ENCODE peak calls at places on chromosomes 7 and 10, in eight cellular contexts. One of them, this sample, is unnamed. For H3K9me3, the result is how much of the 10 kb centered on the place peaks cover.

GRCh38 chr7:17133977-17134376 is 164.5 kb upstream of the AHR start:
- DNase-seq in endodermal cell: no peak
- DNase-seq in uterus: no peak
- DNase-seq in neural progenitor cell: no peak
- DNase-seq in WERI-Rb-1: no peak
- DNase-seq in right cardiac atrium: no peak
- DNase-seq in cardiac muscle cell: no peak
- DNase-seq in HAP-1: no peak
- DNase-seq in this sample: no peak

GRCh38 chr7:50594734-50595537 is 29.7 kb upstream of the DDC start:
- DNase-seq in right cardiac atrium: no peak
- DNase-seq in endodermal cell: no peak
- DNase-seq in WERI-Rb-1: no peak
- DNase-seq in uterus: no peak
- DNase-seq in cardiac muscle cell: no peak
- DNase-seq in HAP-1: no peak
- DNase-seq in neural progenitor cell: no peak
- DNase-seq in this sample: no peak

GRCh38 chr7:1972734-1973133 is 260.0 kb downstream of the MAD1L1 start:
- DNase-seq in right cardiac atrium: no peak
- DNase-seq in neural progenitor cell: no peak
- DNase-seq in endodermal cell: no peak
- DNase-seq in uterus: no peak
- DNase-seq in HAP-1: no peak
- DNase-seq in cardiac muscle cell: no peak
- DNase-seq in WERI-Rb-1: peak
- DNase-seq in this sample: no peak

GRCh38 chr7:28988091-28988490 is 30.0 kb upstream of the TRIL start:
- DNase-seq in cardiac muscle cell: no peak
- DNase-seq in HAP-1: no peak
- DNase-seq in uterus: no peak
- DNase-seq in right cardiac atrium: no peak
- DNase-seq in WERI-Rb-1: no peak
- DNase-seq in endodermal cell: no peak
- DNase-seq in neural progenitor cell: no peak
- DNase-seq in this sample: no peak

GRCh38 chr7:322708-323111 is 32.7 kb downstream of the FOXL3 start:
- DNase-seq in cardiac muscle cell: no peak
- DNase-seq in endodermal cell: no peak
- DNase-seq in HAP-1: no peak
- DNase-seq in uterus: no peak
- DNase-seq in neural progenitor cell: no peak
- DNase-seq in WERI-Rb-1: no peak
- DNase-seq in right cardiac atrium: no peak
- DNase-seq in this sample: no peak

GRCh38 chr10:43849551-43849950 is 200.9 kb upstream of the ZNF32 start:
- DNase-seq in uterus: no peak
- DNase-seq in endodermal cell: peak
- DNase-seq in right cardiac atrium: no peak
- DNase-seq in WERI-Rb-1: no peak
- DNase-seq in HAP-1: no peak
- DNase-seq in cardiac muscle cell: no peak
- DNase-seq in neural progenitor cell: no peak
- DNase-seq in this sample: no peak

GRCh38 chr10:14556285-14556956 is 218.3 kb downstream of the FAM107B start:
- DNase-seq in neural progenitor cell: peak
- DNase-seq in HAP-1: peak
- DNase-seq in right cardiac atrium: no peak
- DNase-seq in uterus: no peak
- DNase-seq in cardiac muscle cell: peak
- DNase-seq in endodermal cell: peak
- DNase-seq in WERI-Rb-1: no peak
- DNase-seq in this sample: no peak

GRCh38 chr7:41579961-41580935 is 122.6 kb downstream of the INHBA start:
- DNase-seq in WERI-Rb-1: no peak
- DNase-seq in neural progenitor cell: no peak
- DNase-seq in HAP-1: no peak
- DNase-seq in endodermal cell: no peak
- DNase-seq in right cardiac atrium: no peak
- DNase-seq in uterus: no peak
- DNase-seq in cardiac muscle cell: no peak
- DNase-seq in this sample: no peak

GRCh38 chr7:157771689-157772088 is 434.9 kb downstream of the DNAJB6 start:
- DNase-seq in WERI-Rb-1: no peak
- DNase-seq in HAP-1: no peak
- DNase-seq in cardiac muscle cell: no peak
- DNase-seq in uterus: no peak
- DNase-seq in endodermal cell: no peak
- DNase-seq in neural progenitor cell: no peak
- DNase-seq in right cardiac atrium: no peak
- DNase-seq in this sample: no peak

GRCh38 chr10:86969421-86970041 is 1.2 kb downstream of the ADIRF start:
- DNase-seq in right cardiac atrium: peak
- DNase-seq in cardiac muscle cell: no peak
- DNase-seq in HAP-1: no peak
- DNase-seq in uterus: peak
- DNase-seq in neural progenitor cell: no peak
- DNase-seq in WERI-Rb-1: no peak
- DNase-seq in endodermal cell: peak
- DNase-seq in this sample: peak

GRCh38 chr7:51369746-51370145 is 53.1 kb upstream of the COBL start:
- DNase-seq in WERI-Rb-1: peak
- DNase-seq in right cardiac atrium: no peak
- DNase-seq in cardiac muscle cell: peak
- DNase-seq in uterus: no peak
- DNase-seq in endodermal cell: peak
- DNase-seq in neural progenitor cell: peak
- DNase-seq in HAP-1: peak
- DNase-seq in this sample: no peak

GRCh38 chr7:71320916-71321315 is 189.0 kb downstream of the GALNT17 start:
- DNase-seq in right cardiac atrium: no peak
- DNase-seq in HAP-1: no peak
- DNase-seq in endodermal cell: peak
- DNase-seq in cardiac muscle cell: no peak
- DNase-seq in neural progenitor cell: no peak
- DNase-seq in uterus: no peak
- DNase-seq in WERI-Rb-1: no peak
- DNase-seq in this sample: no peak

GRCh38 chr10:116769368-116769767 is 27.0 kb upstream of the HSPA12A start:
- DNase-seq in neural progenitor cell: no peak
- DNase-seq in WERI-Rb-1: no peak
- DNase-seq in endodermal cell: no peak
- DNase-seq in cardiac muscle cell: no peak
- DNase-seq in HAP-1: no peak
- DNase-seq in right cardiac atrium: no peak
- DNase-seq in uterus: no peak
- DNase-seq in this sample: no peak

GRCh38 chr7:154287370-154287769 is 235.2 kb downstream of the DPP6 start:
- DNase-seq in HAP-1: no peak
- DNase-seq in WERI-Rb-1: peak
- DNase-seq in neural progenitor cell: peak
- DNase-seq in uterus: no peak
- DNase-seq in right cardiac atrium: no peak
- DNase-seq in cardiac muscle cell: peak
- DNase-seq in endodermal cell: peak
- DNase-seq in this sample: no peak

GRCh38 chr7:6546852-6547251 is 4.4 kb downstream of the GRID2IP start:
- DNase-seq in right cardiac atrium: no peak
- DNase-seq in uterus: no peak
- DNase-seq in WERI-Rb-1: no peak
- DNase-seq in endodermal cell: no peak
- DNase-seq in neural progenitor cell: no peak
- DNase-seq in HAP-1: no peak
- DNase-seq in cardiac muscle cell: no peak
- DNase-seq in this sample: no peak

GRCh38 chr10:22552888-22553378 is 161.4 kb downstream of the PIP4K2A start:
- DNase-seq in right cardiac atrium: no peak
- DNase-seq in WERI-Rb-1: peak
- DNase-seq in neural progenitor cell: peak
- DNase-seq in endodermal cell: no peak
- DNase-seq in uterus: no peak
- DNase-seq in cardiac muscle cell: peak
- DNase-seq in HAP-1: no peak
- DNase-seq in this sample: no peak

GRCh38 chr10:119246862-119247549 is 39.6 kb downstream of the GRK5 start:
- DNase-seq in endodermal cell: no peak
- DNase-seq in uterus: peak
- DNase-seq in neural progenitor cell: no peak
- DNase-seq in WERI-Rb-1: no peak
- DNase-seq in cardiac muscle cell: no peak
- DNase-seq in HAP-1: no peak
- DNase-seq in right cardiac atrium: peak
- DNase-seq in this sample: no peak

GRCh38 chr7:144454-144826 is 47.9 kb upstream of the FAM20C start:
- DNase-seq in right cardiac atrium: no peak
- DNase-seq in cardiac muscle cell: no peak
- DNase-seq in uterus: peak
- DNase-seq in WERI-Rb-1: no peak
- DNase-seq in HAP-1: no peak
- DNase-seq in neural progenitor cell: no peak
- DNase-seq in endodermal cell: no peak
- DNase-seq in this sample: no peak

DNA sequence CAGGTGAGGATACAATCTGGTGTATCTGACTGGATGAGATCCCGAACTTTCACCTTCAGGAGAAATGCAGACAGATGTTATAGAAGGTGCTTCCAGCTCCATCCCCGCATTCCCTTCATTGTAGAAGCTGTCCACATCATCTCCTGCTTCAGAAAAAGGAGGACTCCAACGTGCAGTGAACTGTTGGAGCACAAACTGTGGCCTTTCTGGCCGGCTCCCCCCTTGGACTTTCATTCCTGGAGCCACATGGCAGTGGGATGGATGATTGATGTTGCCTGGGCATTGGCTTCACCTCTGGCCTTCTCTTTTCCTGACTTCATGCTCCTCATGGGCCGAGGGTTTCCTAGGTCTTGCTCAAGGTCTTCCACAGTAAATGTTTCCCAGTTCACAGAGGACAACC is 29.6 kb upstream of the ZNF273 start:
- DNase-seq in uterus: no peak
- DNase-seq in WERI-Rb-1: no peak
- DNase-seq in endodermal cell: no peak
- DNase-seq in neural progenitor cell: no peak
- DNase-seq in right cardiac atrium: no peak
- DNase-seq in cardiac muscle cell: no peak
- DNase-seq in HAP-1: no peak
- DNase-seq in this sample: no peak
- H3K9me3 ChIP-seq in uterus: under half
- H3K9me3 ChIP-seq in WERI-Rb-1: half or more
- H3K9me3 ChIP-seq in endodermal cell: under half
- H3K9me3 ChIP-seq in neural progenitor cell: under half
- H3K9me3 ChIP-seq in right cardiac atrium: under half
- H3K9me3 ChIP-seq in cardiac muscle cell: under half
- H3K9me3 ChIP-seq in HAP-1: under half
- H3K9me3 ChIP-seq in this sample: under half

GRCh38 chr10:78035437-78035836 is 1.8 kb downstream of the RPS24 start:
- DNase-seq in neural progenitor cell: no peak
- DNase-seq in HAP-1: no peak
- DNase-seq in right cardiac atrium: no peak
- DNase-seq in uterus: no peak
- DNase-seq in endodermal cell: no peak
- DNase-seq in WERI-Rb-1: no peak
- DNase-seq in cardiac muscle cell: no peak
- DNase-seq in this sample: no peak

GRCh38 chr10:78033623-78034470 is at the start of gene RPS24:
- DNase-seq in uterus: peak
- DNase-seq in right cardiac atrium: peak
- DNase-seq in HAP-1: peak
- DNase-seq in neural progenitor cell: peak
- DNase-seq in cardiac muscle cell: peak
- DNase-seq in endodermal cell: peak
- DNase-seq in WERI-Rb-1: peak
- DNase-seq in this sample: peak

GRCh38 chr10:78038105-78038504 is 4.4 kb downstream of the RPS24 start:
- DNase-seq in cardiac muscle cell: no peak
- DNase-seq in WERI-Rb-1: no peak
- DNase-seq in right cardiac atrium: no peak
- DNase-seq in uterus: no peak
- DNase-seq in HAP-1: no peak
- DNase-seq in endodermal cell: no peak
- DNase-seq in neural progenitor cell: no peak
- DNase-seq in this sample: no peak

GRCh38 chr10:78035025-78035424 is 1.4 kb downstream of the RPS24 start:
- DNase-seq in neural progenitor cell: no peak
- DNase-seq in right cardiac atrium: no peak
- DNase-seq in HAP-1: no peak
- DNase-seq in endodermal cell: no peak
- DNase-seq in uterus: no peak
- DNase-seq in WERI-Rb-1: no peak
- DNase-seq in cardiac muscle cell: no peak
- DNase-seq in this sample: no peak

DNA sequence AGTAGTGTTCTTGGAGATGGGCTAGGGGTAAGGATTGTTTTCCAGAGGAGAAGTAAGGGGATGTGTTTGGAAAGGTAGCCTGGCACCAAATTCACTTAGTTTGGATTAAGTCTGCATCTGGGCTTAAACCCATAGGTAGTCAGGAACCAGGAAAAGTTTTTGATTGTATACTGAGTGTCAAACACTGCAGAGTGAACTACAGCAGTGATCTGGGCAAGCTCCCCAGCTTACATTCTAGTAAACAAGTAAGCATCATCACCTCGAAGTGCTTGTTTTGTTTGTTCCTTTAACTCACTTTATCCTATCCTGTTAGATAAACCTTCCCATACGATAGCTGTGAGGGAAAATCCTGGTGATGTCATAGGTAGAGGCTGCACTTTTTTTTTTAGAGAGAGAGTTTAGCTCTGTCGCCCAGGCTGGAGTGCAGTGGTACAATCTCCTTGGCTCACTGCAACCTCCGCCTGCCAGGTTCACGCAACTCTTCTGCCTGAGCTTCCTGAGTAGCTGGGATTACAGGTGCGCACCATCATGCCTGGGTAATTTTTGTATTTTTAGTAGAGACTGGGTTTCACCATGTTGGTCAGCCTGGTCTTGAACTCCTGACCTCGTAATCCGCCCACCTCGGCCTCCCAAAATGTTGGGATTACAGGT is 2.4 kb downstream of the RPS24 start:
- DNase-seq in HAP-1: no peak
- DNase-seq in uterus: no peak
- DNase-seq in endodermal cell: no peak
- DNase-seq in WERI-Rb-1: no peak
- DNase-seq in neural progenitor cell: no peak
- DNase-seq in cardiac muscle cell: no peak
- DNase-seq in right cardiac atrium: no peak
- DNase-seq in this sample: no peak
- H3K4me3 ChIP-seq in HAP-1: peak
- H3K4me3 ChIP-seq in uterus: no peak
- H3K4me3 ChIP-seq in endodermal cell: peak
- H3K4me3 ChIP-seq in WERI-Rb-1: no peak
- H3K4me3 ChIP-seq in neural progenitor cell: peak
- H3K4me3 ChIP-seq in cardiac muscle cell: no peak
- H3K4me3 ChIP-seq in right cardiac atrium: no peak
- H3K4me3 ChIP-seq in this sample: no peak

GRCh38 chr10:71479831-71480230 is 83.1 kb downstream of the CDH23 start:
- DNase-seq in endodermal cell: no peak
- DNase-seq in cardiac muscle cell: no peak
- DNase-seq in uterus: peak
- DNase-seq in neural progenitor cell: no peak
- DNase-seq in right cardiac atrium: no peak
- DNase-seq in WERI-Rb-1: no peak
- DNase-seq in HAP-1: no peak
- DNase-seq in this sample: no peak
- H3K9me3 ChIP-seq in endodermal cell: under half
- H3K9me3 ChIP-seq in cardiac muscle cell: under half
- H3K9me3 ChIP-seq in uterus: under half
- H3K9me3 ChIP-seq in neural progenitor cell: under half
- H3K9me3 ChIP-seq in right cardiac atrium: under half
- H3K9me3 ChIP-seq in WERI-Rb-1: under half
- H3K9me3 ChIP-seq in HAP-1: under half
- H3K9me3 ChIP-seq in this sample: under half

GRCh38 chr10:72085864-72086465 is 2.4 kb downstream of the SPOCK2 start:
- DNase-seq in endodermal cell: no peak
- DNase-seq in WERI-Rb-1: no peak
- DNase-seq in neural progenitor cell: no peak
- DNase-seq in HAP-1: no peak
- DNase-seq in uterus: no peak
- DNase-seq in cardiac muscle cell: no peak
- DNase-seq in right cardiac atrium: no peak
- DNase-seq in this sample: no peak
- H3K4me3 ChIP-seq in endodermal cell: no peak
- H3K4me3 ChIP-seq in WERI-Rb-1: no peak
- H3K4me3 ChIP-seq in neural progenitor cell: no peak
- H3K4me3 ChIP-seq in HAP-1: no peak
- H3K4me3 ChIP-seq in uterus: no peak
- H3K4me3 ChIP-seq in cardiac muscle cell: no peak
- H3K4me3 ChIP-seq in right cardiac atrium: no peak
- H3K4me3 ChIP-seq in this sample: no peak